ENCODE peak calls at places on chromosomes 5 and 9, in four cellular contexts. R is astrocyte of the spinal cord, T is foreskin fibroblast, H is A673. D is an unnamed sample.

GRCh38 chr5:123807177-123807900 is 295.4 kb downstream of the CSNK1G3 start:
- DNase-seq in R (no peak), T (peak; percentile 48), H (peak; percentile 73), D (no peak)

GRCh38 chr9:73434826-73435225 is 283.2 kb downstream of the ANXA1 start:
- DNase-seq in R (no peak), T (no peak), H (peak; percentile 5), D (no peak)

GRCh38 chr9:79877943-79878612 is 306.3 kb downstream of the TLE4 start:
- DNase-seq in R (no peak), T (no peak), H (no peak), D (no peak)

GRCh38 chr5:142364251-142365145 is 39.7 kb upstream of the SPRY4 start:
- DNase-seq in R (no peak), T (no peak), H (peak; percentile 91), D (peak; percentile 82)

GRCh38 chr5:78649816-78650561 is 1.4 kb upstream of the LHFPL2 start:
- DNase-seq in R (peak; percentile 84), T (peak; percentile 71), H (no peak), D (no peak)

GRCh38 chr5:140324834-140325195 is 21.6 kb downstream of the HBEGF start:
- DNase-seq in R (peak; percentile 54), T (peak; percentile 86), H (no peak), D (no peak)

GRCh38 chr5:80516826-80517225 is 28.9 kb downstream of the FAM151B start:
- DNase-seq in R (peak; percentile 80), T (peak; percentile 59), H (peak; percentile 9), D (no peak)

GRCh38 chr5:59542841-59543825 is 350.4 kb downstream of the PDE4D start:
- DNase-seq in R (peak; percentile 72), T (peak; percentile 20), H (no peak), D (peak; percentile 74)

GRCh38 chr5:36537729-36538128 is 68.7 kb upstream of the SLC1A3 start:
- DNase-seq in R (no peak), T (no peak), H (no peak), D (no peak)

GRCh38 chr5:63743096-63743798 is 219.0 kb downstream of the HTR1A start:
- DNase-seq in R (no peak), T (no peak), H (no peak), D (no peak)

GRCh38 chr9:96417051-96417586 is 1.1 kb downstream of the ZNF367 start:
- DNase-seq in R (peak; percentile 82), T (peak; percentile 94), H (peak; percentile 88), D (peak; percentile 92)

GRCh38 chr5:125274211-125274610 is 527.8 kb upstream of the ZNF608 start:
- DNase-seq in R (no peak), T (no peak), H (no peak), D (no peak)

GRCh38 chr9:71642043-71642442 is 126.3 kb downstream of the CEMIP2 start:
- DNase-seq in R (no peak), T (no peak), H (no peak), D (no peak)

GRCh38 chr5:16626696-16627264 is 10.0 kb upstream of the RETREG1 start:
- DNase-seq in R (peak; percentile 9), T (no peak), H (no peak), D (no peak)

GRCh38 chr9:16521868-16522381 is 348.5 kb downstream of the BNC2 start:
- DNase-seq in R (peak; percentile 94), T (peak; percentile 95), H (no peak), D (peak; percentile 53)

GRCh38 chr9:81370650-81371049 is 318.7 kb downstream of the TLE1 start:
- DNase-seq in R (no peak), T (no peak), H (peak; percentile 40), D (no peak)

GRCh38 chr5:32908646-32909045 is 197.5 kb downstream of the NPR3 start:
- DNase-seq in R (no peak), T (no peak), H (no peak), D (no peak)

GRCh38 chr9:98117984-98118639 is 910 bp downstream of the TRIM14 start:
- DNase-seq in R (no peak), T (peak; percentile 49), H (peak; percentile 51), D (no peak)

GRCh38 chr9:108412755-108413154 is 443.0 kb downstream of the ACTL7B start:
- DNase-seq in R (no peak), T (no peak), H (peak; percentile 38), D (no peak)

GRCh38 chr9:21965401-21965951 is 28.7 kb downstream of the CDKN2A start:
- DNase-seq in R (peak; percentile 79), T (peak; percentile 93), H (no peak), D (no peak)

DNA sequence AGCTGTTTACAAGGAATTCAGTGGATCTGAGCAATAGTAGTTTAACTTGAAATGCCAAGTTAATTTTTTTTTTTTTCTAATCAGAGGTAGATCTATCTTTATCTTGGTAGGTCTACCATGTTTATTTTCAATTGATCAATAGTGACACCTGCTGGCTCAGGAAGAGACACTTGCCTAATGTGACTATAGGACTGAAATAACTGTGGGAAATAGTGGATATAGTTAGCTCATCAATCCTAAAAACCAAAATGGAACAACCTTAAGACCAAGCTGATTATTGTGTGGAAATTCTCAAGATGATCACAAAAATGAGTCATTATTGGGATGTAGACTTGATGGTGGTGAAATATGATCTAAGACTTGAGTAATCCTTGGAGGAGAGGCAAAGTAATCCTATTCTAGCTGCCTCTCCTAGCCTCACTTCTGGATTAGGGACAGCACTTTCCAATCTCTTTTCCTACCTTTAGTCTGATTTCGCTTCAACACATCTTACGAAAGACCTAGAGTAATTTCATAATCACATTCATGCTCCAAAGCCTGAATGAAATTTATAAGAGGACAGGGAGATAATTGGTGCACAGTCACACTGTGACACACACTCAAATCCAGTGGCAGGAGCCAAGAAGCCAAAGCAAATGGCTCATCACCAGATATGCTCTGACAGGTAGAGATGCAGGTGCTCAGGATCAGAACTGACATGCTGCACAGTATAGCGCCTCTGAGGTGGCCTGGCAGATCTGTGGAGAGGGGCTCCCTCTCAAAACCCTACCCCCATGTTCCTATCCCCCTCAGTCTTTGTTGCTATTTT is 156.3 kb downstream of the HMHB1 start:
- DNase-seq in R (peak; percentile 73), T (peak; percentile 81), H (peak; percentile 62), D (no peak)
- TF ChIP-seq CTCF in R (peak; percentile 57), T (peak; percentile 51), H (peak; percentile 69), D (peak; percentile 55)

DNA sequence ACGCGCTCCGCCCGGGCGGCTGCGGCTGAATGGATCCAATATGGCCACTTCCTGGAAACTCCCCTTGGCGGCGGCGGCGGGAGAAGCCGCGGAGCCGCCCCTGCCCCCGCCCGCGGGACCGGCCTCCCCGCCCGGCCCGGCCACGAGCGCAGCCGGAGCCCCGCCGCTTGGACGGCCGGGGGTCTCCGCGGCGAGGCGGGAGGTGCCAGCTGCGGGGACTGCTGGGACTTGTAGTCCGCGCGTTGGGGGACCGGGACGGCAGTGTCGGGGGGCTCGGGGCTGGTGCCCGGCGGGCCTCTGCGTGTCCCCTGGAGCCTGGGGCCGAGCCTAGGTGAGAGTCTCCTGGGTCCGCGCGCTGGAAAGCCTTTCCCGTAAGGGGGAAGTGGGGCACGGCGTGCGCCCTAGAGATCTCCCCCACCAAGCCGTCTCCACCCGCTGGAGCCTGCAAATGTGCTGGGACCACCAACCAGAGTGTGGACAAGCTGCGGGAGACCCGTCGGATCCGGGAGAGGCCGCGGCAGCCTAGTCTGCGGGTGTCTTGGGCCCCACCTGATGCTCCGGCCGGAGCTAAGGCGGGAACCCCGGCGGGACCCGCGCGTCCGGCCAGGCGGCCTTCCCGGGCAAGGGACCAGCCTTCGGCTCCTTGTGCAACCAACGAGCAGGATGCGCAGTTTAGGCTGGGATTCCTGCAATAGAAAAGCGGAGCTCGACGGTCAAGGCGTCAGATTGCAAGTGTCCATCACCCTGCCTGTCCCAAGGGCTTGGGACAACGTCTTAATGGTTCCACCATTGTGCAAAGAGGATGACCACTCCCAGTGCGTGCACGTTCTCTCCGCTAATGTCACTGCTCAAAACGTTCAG is at the start of gene SEPTIN8:
- DNase-seq in R (no peak), T (peak; percentile 74), H (peak; percentile 43), D (peak; percentile 56)
- TF ChIP-seq CTCF in R (no peak), T (no peak), H (no peak), D (no peak)

DNA sequence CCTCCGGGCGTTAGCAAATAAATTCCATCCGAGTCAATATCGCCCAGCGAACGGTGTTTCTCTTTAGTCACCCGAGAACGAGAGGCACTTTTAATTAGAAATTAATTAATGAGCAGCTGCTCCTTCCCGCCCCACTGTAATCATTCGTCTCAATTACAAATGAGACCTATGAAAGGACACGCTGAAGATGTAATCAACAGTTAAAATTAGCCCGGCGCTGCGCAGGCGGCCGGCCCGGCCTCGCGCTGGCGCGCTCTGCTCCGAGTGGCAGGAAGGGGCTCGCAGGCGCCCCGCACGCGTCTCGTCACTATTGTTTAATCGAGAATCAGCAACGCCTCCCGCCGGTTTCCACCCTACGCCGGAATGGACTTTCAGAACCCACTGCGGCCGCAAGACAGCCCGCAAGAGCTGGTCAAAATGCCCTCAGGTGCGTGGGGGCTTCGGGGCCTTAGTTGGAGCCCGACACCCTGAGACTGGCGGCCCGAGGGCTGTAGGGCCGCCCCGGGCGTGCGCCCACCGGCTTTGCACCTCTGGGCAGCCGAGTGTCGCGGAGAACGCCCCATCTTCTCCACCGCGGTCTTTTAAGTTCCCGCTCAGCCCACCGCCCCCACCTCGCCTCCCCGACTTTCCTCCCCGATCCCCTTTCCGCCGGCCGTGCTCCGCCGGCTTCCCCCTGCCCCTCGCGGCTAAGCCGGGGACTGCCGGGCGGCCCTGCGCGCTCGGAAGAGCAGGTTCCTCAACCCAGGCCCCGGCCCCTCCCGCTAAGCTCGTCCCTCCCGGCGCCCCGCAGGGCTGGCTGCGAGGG is 597 bp upstream of the IRX4 start:
- DNase-seq in R (no peak), T (no peak), H (peak; percentile 35), D (peak; percentile 65)
- TF ChIP-seq CTCF in R (no peak), T (no peak), H (no peak), D (peak; percentile 47)

GRCh38 chr9:135378751-135379150 is 100.8 kb upstream of the PPP1R26 start:
- DNase-seq in R (no peak), T (no peak), H (no peak), D (no peak)

GRCh38 chr9:135377431-135377830 is 102.2 kb upstream of the PPP1R26 start:
- DNase-seq in R (no peak), T (no peak), H (no peak), D (no peak)

GRCh38 chr9:135380321-135380960 is 99.1 kb upstream of the PPP1R26 start:
- DNase-seq in R (no peak), T (no peak), H (no peak), D (no peak)

GRCh38 chr9:135379540-135380267 is 99.9 kb upstream of the PPP1R26 start:
- DNase-seq in R (no peak), T (no peak), H (peak; percentile 77), D (no peak)

GRCh38 chr9:135381911-135382310 is 97.7 kb upstream of the PPP1R26 start:
- DNase-seq in R (no peak), T (no peak), H (no peak), D (no peak)
- TF ChIP-seq CTCF in R (no peak), T (no peak), H (no peak), D (no peak)

GRCh38 chr5:179141867-179142266 is 81.7 kb downstream of the ZNF354C start:
- DNase-seq in R (no peak), T (no peak), H (no peak), D (no peak)

GRCh38 chr5:179142434-179143198 is 82.4 kb downstream of the ZNF354C start:
- DNase-seq in R (peak; percentile 54), T (peak; percentile 82), H (no peak), D (no peak)

GRCh38 chr5:179140293-179140692 is 80.1 kb downstream of the ZNF354C start:
- DNase-seq in R (no peak), T (no peak), H (no peak), D (no peak)

GRCh38 chr5:179146277-179146676 is 86.1 kb downstream of the ZNF354C start:
- DNase-seq in R (no peak), T (no peak), H (no peak), D (no peak)

GRCh38 chr5:179143446-179143845 is 83.3 kb downstream of the ZNF354C start:
- DNase-seq in R (no peak), T (peak; percentile 52), H (no peak), D (no peak)
- TF ChIP-seq CTCF in R (no peak), T (no peak), H (no peak), D (peak; percentile 19)